ENCODE peak calls at places on chromosomes 3 and 15, in eight cellular contexts. I is NCI-H1092 treated with DMSO at 0.1 percent for 48 hours; U is T1000; F is CD8-positive, alpha-beta T cell; Y is KG1; K is tibial artery; W is stimulated activated CD4-positive, alpha-beta T cell treated with anti-CD3 and anti-CD28 coated beads, Interleukin-15, amount 100 ng/mL, for 1 hour; C is foreskin melanocyte. Z is an unnamed sample.

GRCh38 chr3:146953523-146954125 is 348.5 kb upstream of the PLSCR5 start:
- DNase-seq in I (no peak), U (no peak), F (no peak), Y (no peak), K (no peak), W (no peak), C (no peak), Z (no peak)

GRCh38 chr15:95567686-95568085 is 762.8 kb upstream of the NR2F2 start:
- DNase-seq in I (no peak), U (no peak), F (no peak), Y (no peak), K (no peak), W (no peak), C (no peak), Z (no peak)

GRCh38 chr3:153901991-153902390 is 219.2 kb upstream of the ARHGEF26 start:
- DNase-seq in I (no peak), U (no peak), F (no peak), Y (no peak), K (no peak), W (no peak), C (no peak), Z (no peak)

GRCh38 chr3:137217733-137218132 is 259.9 kb downstream of the IL20RB start:
- DNase-seq in I (no peak), U (no peak), F (no peak), Y (no peak), K (no peak), W (no peak), C (no peak), Z (no peak)

GRCh38 chr15:56835598-56836275 is 82.7 kb upstream of the TCF12 start:
- DNase-seq in I (peak; percentile 30), U (no peak), F (no peak), Y (no peak), K (no peak), W (no peak), C (no peak), Z (peak; percentile 48)

GRCh38 chr3:53175613-53176537 is 14.9 kb downstream of the PRKCD start:
- DNase-seq in I (no peak), U (no peak), F (no peak), Y (no peak), K (no peak), W (no peak), C (no peak), Z (no peak)

GRCh38 chr3:65348596-65348995 is 660.8 kb upstream of the ADAMTS9 start:
- DNase-seq in I (no peak), U (no peak), F (no peak), Y (no peak), K (no peak), W (no peak), C (no peak), Z (no peak)

GRCh38 chr3:94587291-94587690 is 524.4 kb downstream of the NSUN3 start:
- DNase-seq in I (no peak), U (no peak), F (no peak), Y (no peak), K (no peak), W (no peak), C (no peak), Z (no peak)

GRCh38 chr3:14463330-14464216 is 61.2 kb downstream of the SLC6A6 start:
- DNase-seq in I (peak; percentile 31), U (no peak), F (no peak), Y (no peak), K (no peak), W (no peak), C (no peak), Z (no peak)

GRCh38 chr15:100330221-100330620 is 11.6 kb downstream of the ADAMTS17 start:
- DNase-seq in I (no peak), U (no peak), F (no peak), Y (no peak), K (no peak), W (no peak), C (no peak), Z (no peak)

GRCh38 chr15:48358229-48358641 is 27.0 kb downstream of the DUT start:
- DNase-seq in I (peak; percentile 30), U (no peak), F (no peak), Y (no peak), K (no peak), W (no peak), C (peak; percentile 42), Z (no peak)

GRCh38 chr3:40930131-40930538 is 269.2 kb upstream of the CTNNB1 start:
- DNase-seq in I (no peak), U (no peak), F (no peak), Y (no peak), K (no peak), W (no peak), C (no peak), Z (no peak)

GRCh38 chr3:124599779-124600693 is 130.2 kb upstream of the UMPS start:
- DNase-seq in I (no peak), U (peak; percentile 8), F (no peak), Y (no peak), K (no peak), W (no peak), C (no peak), Z (no peak)

GRCh38 chr3:189355481-189356201 is 183.9 kb downstream of the TPRG1 start:
- DNase-seq in I (no peak), U (no peak), F (no peak), Y (no peak), K (no peak), W (no peak), C (no peak), Z (no peak)

GRCh38 chr3:46145147-46145546 is 63.0 kb downstream of the CCR1 start:
- DNase-seq in I (no peak), U (no peak), F (no peak), Y (no peak), K (no peak), W (no peak), C (no peak), Z (no peak)

GRCh38 chr3:15284121-15284889 is 48.1 kb downstream of the SH3BP5 start:
- DNase-seq in I (peak; percentile 99), U (no peak), F (no peak), Y (no peak), K (no peak), W (no peak), C (no peak), Z (peak; percentile 64)

GRCh38 chr3:144457758-144458157 is 486.1 kb downstream of the DIPK2A start:
- DNase-seq in I (no peak), U (no peak), F (no peak), Y (no peak), K (no peak), W (no peak), C (no peak), Z (no peak)

GRCh38 chr15:70195808-70196304 is 98.1 kb upstream of the TLE3 start:
- DNase-seq in I (no peak), U (peak; percentile 25), F (no peak), Y (no peak), K (peak; percentile 85), W (no peak), C (no peak), Z (peak; percentile 78)

GRCh38 chr3:66582721-66583141 is 81.9 kb upstream of the LRIG1 start:
- DNase-seq in I (no peak), U (no peak), F (peak; percentile 16), Y (no peak), K (no peak), W (peak; percentile 2), C (no peak), Z (no peak)

GRCh38 chr3:185200639-185201038 is 47.8 kb upstream of the C3orf70 start:
- DNase-seq in I (no peak), U (no peak), F (no peak), Y (no peak), K (no peak), W (no peak), C (no peak), Z (no peak)

GRCh38 chr3:138367912-138368311 is 19.5 kb downstream of the MRAS start:
- DNase-seq in I (no peak), U (no peak), F (no peak), Y (no peak), K (peak; percentile 56), W (no peak), C (no peak), Z (peak; percentile 52)

Z was measured in heart right ventricle.